ENCODE peak calls at places on chromosome 6, in four cellular contexts. J is stomach, G is head of caudate nucleus, Y is ovary. S is an unnamed sample.
A peak's percentile ranks its signal among the peaks of the same experiment; 100 is the strongest.

GRCh38 chr6:164412566-164412965 is 896.8 kb downstream of the C6orf118 start:
- DNase-seq in J (no peak), G (no peak), Y (no peak), S (no peak)

GRCh38 chr6:1312444-1313363 is 806 bp downstream of the FOXQ1 start:
- DNase-seq in J (no peak), G (no peak), Y (no peak), S (no peak)

GRCh38 chr6:121376411-121376810 is 42.1 kb upstream of the TBC1D32 start:
- DNase-seq in J (no peak), G (no peak), Y (no peak), S (no peak)

GRCh38 chr6:96450082-96450759 is 71.4 kb upstream of the UFL1 start:
- DNase-seq in J (no peak), G (no peak), Y (no peak), S (no peak)

GRCh38 chr6:156826290-156826955 is 49.2 kb downstream of the ARID1B start:
- DNase-seq in J (no peak), G (no peak), Y (no peak), S (no peak)

GRCh38 chr6:39191236-39191930 is 37.9 kb downstream of the KCNK5 start:
- DNase-seq in J (no peak), G (no peak), Y (no peak), S (no peak)

GRCh38 chr6:161626132-161626676 is 352.3 kb upstream of the AGPAT4 start:
- DNase-seq in J (no peak), G (no peak), Y (no peak), S (no peak)

GRCh38 chr6:8279094-8279805 is 156.1 kb downstream of the SLC35B3 start:
- DNase-seq in J (no peak), G (no peak), Y (no peak), S (no peak)

GRCh38 chr6:56489559-56489958 is 153.1 kb downstream of the DST start:
- DNase-seq in J (no peak), G (no peak), Y (no peak), S (no peak)

GRCh38 chr6:142518126-142518525 is 216.3 kb downstream of the ADGRG6 start:
- DNase-seq in J (no peak), G (no peak), Y (no peak), S (peak; percentile 92)

GRCh38 chr6:49713346-49713745 is at the start of gene CRISP2:
- DNase-seq in J (no peak), G (no peak), Y (no peak), S (no peak)

GRCh38 chr6:41059569-41059968 is 6.6 kb downstream of the APOBEC2 start:
- DNase-seq in J (no peak), G (no peak), Y (no peak), S (no peak)

GRCh38 chr6:37788259-37788658 is 31.3 kb upstream of the ZFAND3 start:
- DNase-seq in J (no peak), G (no peak), Y (no peak), S (no peak)

GRCh38 chr6:34506718-34507117 is 40.8 kb downstream of the PACSIN1 start:
- DNase-seq in J (no peak), G (no peak), Y (no peak), S (no peak)

S was measured in SJCRH30.